ENCODE peak calls at places on chromosomes 13 and 19, in six cellular contexts. N is K562, G is endothelial cell of umbilical vein, Q is GM12878, Y is A549, T is HepG2. P is an unnamed sample.

GRCh38 chr13:112938680-112939079 is 30.3 kb upstream of the MCF2L start:
- DNase-seq in G (no peak), Q (no peak), Y (no peak), N (no peak), T (no peak), P (no peak)

GRCh38 chr13:74414458-74414857 is 280.3 kb upstream of the KLF12 start:
- DNase-seq in N (no peak), Q (no peak), T (no peak), G (no peak), Y (no peak), P (no peak)

GRCh38 chr19:43576479-43576878 is 878 bp downstream of the PINLYP start:
- DNase-seq in Q (no peak), N (no peak), T (no peak), Y (no peak), G (no peak), P (no peak)

GRCh38 chr19:40625406-40626120 is 24.4 kb downstream of the LTBP4 start:
- DNase-seq in G (no peak), Q (no peak), Y (no peak), T (no peak), N (peak), P (no peak)

GRCh38 chr13:78680611-78681010 is 21.7 kb upstream of the OBI1 start:
- DNase-seq in N (no peak), G (no peak), Q (no peak), T (no peak), Y (no peak), P (no peak)

GRCh38 chr19:3670258-3670795 is 29.9 kb downstream of the PIP5K1C start:
- DNase-seq in Q (no peak), T (no peak), Y (peak), G (peak), N (peak), P (no peak)

GRCh38 chr13:77779461-77780272 is 82.2 kb downstream of the SLAIN1 start:
- DNase-seq in G (peak), Y (peak), T (peak), Q (peak), N (no peak), P (peak)

GRCh38 chr19:21092107-21092506 is 10.1 kb downstream of the ZNF714 start:
- DNase-seq in T (peak), N (no peak), Q (no peak), Y (no peak), G (no peak), P (no peak)

GRCh38 chr19:18208098-18208951 is 4.5 kb upstream of the RAB3A start:
- DNase-seq in N (peak), Q (no peak), T (no peak), Y (peak), G (peak), P (peak)

GRCh38 chr19:10603084-10603872 is 16.2 kb upstream of the AP1M2 start:
- DNase-seq in Y (no peak), T (no peak), N (peak), Q (peak), G (peak), P (peak)

GRCh38 chr13:35720690-35721554 is 244.4 kb upstream of the MAB21L1 start:
- DNase-seq in Y (peak), N (peak), G (peak), T (peak), Q (no peak), P (peak)

GRCh38 chr13:98576963-98577822 is at the start of gene STK24:
- DNase-seq in N (peak), T (peak), Y (peak), G (peak), Q (no peak), P (peak)

GRCh38 chr13:82571653-82572052 is 1310.6 kb downstream of the SLITRK1 start:
- DNase-seq in T (no peak), Q (no peak), G (no peak), Y (no peak), N (no peak), P (no peak)

GRCh38 chr13:27853871-27854270 is 61.6 kb downstream of the GSX1 start:
- DNase-seq in G (no peak), N (no peak), T (no peak), Y (no peak), Q (no peak), P (no peak)

GRCh38 chr19:5046339-5047039 is 77.6 kb downstream of the KDM4B start:
- DNase-seq in T (peak), Q (no peak), N (no peak), Y (peak), G (no peak), P (peak)

GRCh38 chr13:99702687-99703319 is 201.5 kb downstream of the TM9SF2 start:
- DNase-seq in Y (no peak), G (no peak), T (no peak), N (no peak), Q (no peak), P (no peak)

GRCh38 chr13:80584785-80585184 is 243.9 kb upstream of the SPRY2 start:
- DNase-seq in N (no peak), Q (no peak), G (no peak), Y (no peak), T (no peak), P (no peak)

GRCh38 chr19:51632126-51632525 is 1.9 kb upstream of the SIGLEC5 start:
- DNase-seq in G (no peak), N (no peak), Q (no peak), T (no peak), Y (no peak), P (no peak)

GRCh38 chr19:54178581-54179261 is 5.8 kb upstream of the TMC4 start:
- DNase-seq in Q (no peak), N (peak), T (no peak), Y (no peak), G (no peak), P (no peak)

GRCh38 chr13:90867336-90867683 is 480.2 kb upstream of the MIR17HG start:
- DNase-seq in Y (peak), T (peak), Q (peak), N (peak), G (peak), P (peak)

GRCh38 chr13:21058361-21058760 is 3.0 kb downstream of the LATS2 start:
- DNase-seq in Q (no peak), Y (no peak), N (no peak), G (peak), T (no peak), P (peak)

GRCh38 chr13:38191016-38191415 is 158.6 kb upstream of the UFM1 start:
- DNase-seq in T (no peak), N (no peak), G (no peak), Y (no peak), Q (no peak), P (no peak)

GRCh38 chr19:35775298-35776101 is at the start of gene ARHGAP33:
- DNase-seq in G (peak), Y (peak), T (peak), Q (peak), N (peak), P (peak)

GRCh38 chr13:111459803-111460547 is 139.5 kb downstream of the TEX29 start:
- DNase-seq in G (no peak), Q (no peak), T (no peak), N (no peak), Y (no peak), P (no peak)

GRCh38 chr13:44103721-44104490 is 224.2 kb downstream of the LACC1 start:
- DNase-seq in Q (no peak), N (no peak), G (no peak), T (no peak), Y (no peak), P (no peak)

GRCh38 chr13:74134226-74134776 is at the start of gene KLF12:
- DNase-seq in G (peak), T (peak), N (peak), Q (peak), Y (peak), P (peak)

GRCh38 chr19:38143847-38144246 is 80.2 kb downstream of the DPF1 start:
- DNase-seq in Y (peak), T (no peak), G (no peak), Q (no peak), N (no peak), P (peak)

GRCh38 chr19:33393286-33394005 is 19.9 kb downstream of the CEBPG start:
- DNase-seq in Q (no peak), G (no peak), T (peak), Y (no peak), N (no peak), P (no peak)

GRCh38 chr13:101727118-101727517 is 274.6 kb downstream of the ITGBL1 start:
- DNase-seq in Q (no peak), Y (no peak), T (no peak), G (no peak), N (no peak), P (no peak)

GRCh38 chr19:41904118-41904870 is 21.3 kb downstream of the ARHGEF1 start:
- DNase-seq in Q (no peak), N (no peak), T (peak), G (no peak), Y (peak), P (no peak)

GRCh38 chr13:97307882-97308624 is 85.9 kb downstream of the MBNL2 start:
- DNase-seq in Y (peak), Q (no peak), G (peak), N (no peak), T (peak), P (no peak)

GRCh38 chr13:81393110-81393509 is 1052.2 kb upstream of the SPRY2 start:
- DNase-seq in Q (no peak), T (no peak), G (no peak), N (no peak), Y (no peak), P (no peak)

GRCh38 chr19:47230122-47230920 is 678 bp downstream of the BBC3 start:
- DNase-seq in T (peak), G (peak), Y (peak), N (peak), Q (no peak), P (peak)

GRCh38 chr19:37994823-37995130 is 87.8 kb downstream of the SIPA1L3 start:
- DNase-seq in Y (no peak), N (no peak), Q (no peak), G (no peak), T (no peak), P (no peak)

GRCh38 chr19:4095488-4095844 is 28.5 kb downstream of the MAP2K2 start:
- DNase-seq in G (no peak), Y (no peak), N (no peak), T (no peak), Q (no peak), P (no peak)

GRCh38 chr13:95481051-95481775 is 71.3 kb upstream of the CLDN10 start:
- DNase-seq in Y (no peak), T (no peak), Q (no peak), N (no peak), G (peak), P (peak)

GRCh38 chr19:2787115-2787514 is 1.8 kb downstream of the THOP1 start:
- DNase-seq in G (no peak), Y (no peak), N (no peak), Q (no peak), T (no peak), P (no peak)

GRCh38 chr13:105240356-105240755 is 1295.1 kb downstream of the EFNB2 start:
- DNase-seq in Y (no peak), G (no peak), Q (no peak), T (no peak), N (no peak), P (no peak)

GRCh38 chr19:39568604-39569003 is 28.6 kb upstream of the EID2 start:
- DNase-seq in Q (no peak), G (no peak), Y (peak), T (peak), N (no peak), P (no peak)

GRCh38 chr19:16203256-16204004 is 5.7 kb downstream of the AP1M1 start:
- DNase-seq in T (no peak), G (no peak), Y (no peak), Q (no peak), N (no peak), P (no peak)
- TF ChIP-seq MYC in T (no peak), G (no peak), Y (no peak), Q (no peak), N (no peak), P (no peak)

GRCh38 chr13:104025303-104025702 is 959.1 kb upstream of the SLC10A2 start:
- DNase-seq in Y (no peak), T (no peak), Q (no peak), G (no peak), N (no peak), P (no peak)

GRCh38 chr13:104024416-104025170 is 958.4 kb upstream of the SLC10A2 start:
- DNase-seq in N (no peak), G (peak), T (no peak), Y (no peak), Q (no peak), P (no peak)

GRCh38 chr13:104017317-104017716 is 951.1 kb upstream of the SLC10A2 start:
- DNase-seq in Q (no peak), Y (no peak), N (no peak), T (no peak), G (no peak), P (no peak)

DNA sequence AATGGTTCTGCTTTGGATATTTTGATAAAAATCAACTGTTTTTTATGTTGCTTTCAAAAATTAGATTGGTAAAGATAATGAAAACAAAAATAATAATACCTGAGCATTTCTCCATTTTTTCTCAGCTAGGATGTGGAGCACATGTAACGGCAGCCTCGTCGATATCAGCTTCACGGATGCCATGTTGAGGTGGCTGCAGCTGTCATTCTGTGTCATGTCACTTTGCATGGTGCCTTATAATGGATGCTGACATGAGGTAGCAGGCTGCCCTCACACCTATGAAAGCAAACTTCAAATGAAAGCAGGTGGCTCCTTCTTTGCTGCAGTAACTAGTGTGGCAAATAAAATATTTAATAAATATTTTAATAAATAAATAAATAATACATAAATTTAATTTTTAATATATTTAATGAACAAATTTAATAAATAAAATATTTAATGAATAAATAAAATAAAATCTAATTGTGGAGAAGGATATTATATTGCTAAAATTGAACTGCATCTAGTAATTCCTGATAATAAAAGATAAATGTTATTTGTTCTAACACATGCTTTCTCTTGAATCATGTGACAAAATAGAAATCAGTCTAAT is 955.7 kb upstream of the SLC10A2 start:
- DNase-seq in Q (no peak), G (no peak), Y (no peak), N (no peak), T (no peak), P (no peak)
- TF ChIP-seq POLR2A in Q (no peak), G (no peak), Y (no peak), N (no peak), T (no peak), P (no peak)

DNA sequence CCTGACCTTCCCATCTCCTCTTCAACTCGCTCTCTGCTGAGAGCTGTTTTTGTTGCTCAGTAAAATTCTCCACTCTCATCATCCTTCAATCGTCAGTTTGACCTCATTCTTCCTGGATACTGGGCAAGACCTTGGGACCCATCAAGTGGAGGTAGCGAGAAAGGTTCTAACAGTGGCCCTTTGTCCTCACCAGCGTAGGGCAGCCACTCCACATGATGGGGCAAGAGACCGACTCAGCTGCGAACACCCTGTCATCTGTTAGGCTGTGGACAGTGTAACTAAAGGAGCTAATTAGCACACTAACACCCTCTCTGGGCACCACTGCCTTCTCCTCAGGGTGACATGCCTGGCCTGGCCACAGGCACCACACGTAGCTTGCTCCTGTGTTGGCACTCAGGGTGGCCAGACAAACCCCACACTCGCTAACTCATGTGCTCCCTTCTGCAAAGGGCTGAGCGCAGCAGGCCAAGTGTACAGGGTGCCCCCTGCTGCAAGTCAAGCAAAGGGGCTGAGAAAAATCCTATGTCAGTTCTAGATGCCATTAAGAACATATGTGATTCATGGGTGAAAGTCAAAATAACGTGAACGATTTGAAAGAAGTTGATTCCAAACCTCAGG is 1216.0 kb downstream of the SLITRK5 start:
- DNase-seq in T (peak), Y (no peak), Q (no peak), N (no peak), G (no peak), P (peak)
- TF ChIP-seq CTCF in T (peak), Y (no peak), Q (no peak), N (no peak), G (no peak), P (no peak)

GRCh38 chr19:31355330-31356289 is 6.4 kb upstream of the TSHZ3 start:
- DNase-seq in Q (no peak), N (no peak), T (no peak), G (no peak), Y (no peak), P (no peak)
- TF ChIP-seq MYC in Q (no peak), N (no peak), T (no peak), G (no peak), Y (no peak), P (no peak)

GRCh38 chr19:14517840-14518505 is at the start of gene DNAJB1:
- DNase-seq in T (peak), N (peak), G (peak), Y (peak), Q (no peak), P (peak)
- TF ChIP-seq POLR2A in T (peak), N (peak), G (peak), Y (peak), Q (peak), P (peak)

GRCh38 chr13:23950736-23951510 is 53.6 kb upstream of the C1QTNF9B start:
- DNase-seq in N (no peak), G (no peak), T (no peak), Q (no peak), Y (no peak), P (no peak)
- TF ChIP-seq CTCF in N (no peak), G (no peak), T (no peak), Q (no peak), Y (no peak), P (no peak)

DNA sequence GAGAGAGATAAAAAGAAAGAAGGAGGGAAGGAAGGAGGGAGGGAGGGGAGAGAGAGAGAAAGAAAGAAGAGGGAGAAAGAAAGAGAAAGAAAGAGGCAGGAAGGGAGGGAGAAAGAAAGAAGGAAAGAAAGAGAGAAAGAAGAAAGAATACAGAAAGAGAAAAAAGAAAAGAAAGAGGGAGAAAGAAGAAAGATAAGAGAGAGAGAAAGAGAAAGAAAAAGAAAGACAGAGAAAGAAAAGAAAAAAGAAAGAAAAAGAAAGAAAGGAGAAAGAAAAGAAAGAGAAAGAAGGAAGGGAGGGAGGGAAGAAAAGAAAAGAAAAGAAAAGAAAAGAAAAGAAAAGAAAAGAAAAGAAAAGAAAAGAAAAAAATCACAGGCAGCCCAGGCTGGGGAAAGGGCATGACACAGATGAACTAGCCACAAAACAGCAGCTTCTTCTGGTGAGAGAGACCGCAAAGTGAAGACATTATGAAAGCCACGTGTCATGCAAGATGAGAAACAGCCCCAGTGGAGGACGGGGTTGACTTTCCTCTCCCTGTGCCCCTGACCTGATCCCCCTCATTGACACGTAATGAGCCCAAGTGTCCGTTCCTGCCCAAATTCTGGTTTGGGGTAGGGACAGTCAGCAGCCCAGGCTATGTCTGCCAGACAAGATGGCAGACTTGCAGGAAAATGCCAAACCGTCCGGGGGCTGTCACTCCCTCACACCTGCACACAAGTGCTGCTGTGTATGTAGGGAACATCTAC is 102.1 kb downstream of the INSR start:
- DNase-seq in N (no peak), Q (no peak), Y (no peak), G (no peak), T (no peak), P (peak)
- TF ChIP-seq MYC in N (no peak), Q (peak), Y (no peak), G (no peak), T (no peak), P (peak)

GRCh38 chr13:61874970-61875579 is 459.4 kb upstream of the PCDH20 start:
- DNase-seq in T (no peak), N (no peak), Q (no peak), Y (peak), G (no peak), P (no peak)
- TF ChIP-seq POLR2A in T (no peak), N (no peak), Q (no peak), Y (no peak), G (no peak), P (no peak)

P was measured in NB4.